ENCODE peak calls at places on chromosomes 13 and 19, in eight cellular contexts. T is A549, D is fibroblast of the aortic adventitia, I is left lung, C is right atrium auricular region, B is breast epithelium, E is AG04449, Z is lower leg skin. Y is an unnamed sample.

GRCh38 chr13:110634558-110634957 is 19.2 kb downstream of the NAXD start:
- DNase-seq in B (no peak), E (no peak), Z (no peak), I (no peak), C (no peak), D (no peak), T (peak; percentile 26), Y (no peak)

GRCh38 chr19:33771308-33772101 is 25.2 kb upstream of the KCTD15 start:
- DNase-seq in T (peak; percentile 94), D (peak; percentile 57), C (peak; percentile 70), E (no peak), Z (peak; percentile 39), B (peak; percentile 76), I (peak; percentile 61), Y (peak; percentile 7)

GRCh38 chr19:46975918-46976782 is 43.5 kb upstream of the NPAS1 start:
- DNase-seq in I (peak; percentile 89), D (peak; percentile 100), T (no peak), Z (peak; percentile 95), C (peak; percentile 98), B (peak; percentile 84), E (peak; percentile 96), Y (no peak)

GRCh38 chr19:13881692-13882418 is 4.9 kb downstream of the NANOS3 start:
- DNase-seq in E (no peak), Z (no peak), I (no peak), C (no peak), D (peak; percentile 23), B (no peak), T (no peak), Y (no peak)

GRCh38 chr19:51333836-51334460 is 8.0 kb downstream of the VSIG10L start:
- DNase-seq in Z (no peak), E (no peak), C (no peak), D (no peak), B (no peak), I (no peak), T (no peak), Y (no peak)

GRCh38 chr13:73849292-73849691 is 284.9 kb downstream of the KLF12 start:
- DNase-seq in E (no peak), C (no peak), I (no peak), Z (no peak), D (peak; percentile 48), B (no peak), T (peak; percentile 1), Y (no peak)

GRCh38 chr13:105471683-105472082 is 1063.8 kb downstream of the EFNB2 start:
- DNase-seq in T (no peak), C (no peak), Z (no peak), E (no peak), B (no peak), I (no peak), D (peak; percentile 40), Y (no peak)

GRCh38 chr19:34837262-34837661 is 64.2 kb upstream of the ZNF599 start:
- DNase-seq in B (no peak), E (no peak), Z (no peak), C (peak; percentile 65), D (no peak), T (no peak), I (no peak), Y (no peak)

GRCh38 chr13:99434258-99434788 is 66.9 kb upstream of the TM9SF2 start:
- DNase-seq in I (no peak), E (no peak), D (no peak), C (no peak), B (no peak), Z (no peak), T (no peak), Y (peak; percentile 77)

GRCh38 chr19:31139871-31140505 is 209.2 kb downstream of the TSHZ3 start:
- DNase-seq in D (peak; percentile 79), Z (no peak), B (no peak), C (no peak), T (no peak), I (no peak), E (peak; percentile 65), Y (no peak)

GRCh38 chr19:36973844-36974195 is 57.7 kb downstream of the ZNF568 start:
- DNase-seq in I (no peak), Z (no peak), C (no peak), E (no peak), T (no peak), B (no peak), D (no peak), Y (no peak)

DNA sequence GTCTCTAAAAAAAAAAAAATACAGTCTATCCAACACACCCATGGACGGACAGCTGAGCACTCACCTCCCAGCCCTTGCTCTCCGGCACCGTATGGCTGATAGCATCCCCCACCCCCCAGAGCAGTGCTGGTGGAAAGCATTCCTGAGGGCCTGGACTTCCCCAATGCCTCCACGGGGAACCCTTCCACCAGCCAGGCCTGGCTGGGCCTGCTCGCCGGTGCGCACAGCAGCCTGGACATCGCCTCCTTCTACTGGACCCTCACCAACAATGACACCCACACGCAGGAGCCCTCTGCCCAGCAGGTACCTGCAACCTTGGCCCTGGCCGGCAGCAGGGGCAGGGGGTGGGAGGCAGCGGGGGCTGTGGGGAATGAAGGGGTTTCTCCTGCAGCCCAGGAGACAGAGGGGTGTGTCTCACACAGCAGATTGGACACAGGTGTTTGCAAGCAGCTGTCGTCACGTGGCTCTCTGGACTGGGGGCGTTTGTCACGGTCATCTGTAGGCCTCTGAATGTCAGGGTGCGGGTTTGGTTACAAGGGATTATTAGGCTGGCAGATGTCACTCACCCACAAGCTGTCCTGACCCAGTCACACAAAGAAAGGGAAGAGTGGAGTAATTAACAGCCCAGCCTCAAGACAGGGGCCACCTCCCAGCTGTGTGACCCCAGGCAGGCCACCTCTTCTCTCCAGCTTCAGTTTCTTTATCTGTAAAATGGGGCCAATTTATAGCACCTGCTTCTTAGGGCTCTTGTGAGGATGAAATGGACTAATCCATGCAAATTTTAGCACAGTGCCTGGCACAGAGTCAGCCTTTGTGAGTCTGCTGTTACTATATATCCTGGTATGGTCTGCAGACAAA is 19.3 kb downstream of the PLD3 start:
- DNase-seq in D (no peak), T (no peak), I (no peak), Z (no peak), B (no peak), C (no peak), E (no peak), Y (no peak)
- TF ChIP-seq CTCF in D (no peak), T (no peak), I (no peak), Z (no peak), B (no peak), C (no peak), E (no peak), Y (no peak)

DNA sequence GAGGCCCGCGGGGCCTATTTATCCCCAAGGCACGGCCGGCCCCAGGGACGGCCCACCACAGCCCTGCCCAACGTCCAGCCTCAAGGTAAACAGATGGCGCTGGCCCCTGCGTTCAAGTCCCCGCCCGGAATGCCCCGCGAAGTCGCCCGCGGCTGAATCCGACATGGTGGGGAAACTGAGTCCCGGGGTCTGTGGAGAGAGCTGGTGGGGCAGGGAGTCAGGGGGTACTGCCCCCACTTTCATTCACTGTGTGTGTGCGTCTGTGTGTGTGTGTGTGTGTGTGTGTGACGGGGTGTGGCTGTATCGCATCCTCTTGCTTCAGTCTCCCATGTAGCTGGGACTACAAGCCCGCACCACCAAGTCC is 192 bp upstream of the COMP start:
- DNase-seq in E (no peak), C (no peak), B (no peak), T (no peak), Z (no peak), D (no peak), I (no peak), Y (no peak)
- H3K4me3 ChIP-seq in E (no peak overlapping the region), C (no peak overlapping the region), B (peak overlapping the region; percentile 61), T (no peak overlapping the region), Z (no peak overlapping the region), D (no peak overlapping the region), I (no peak overlapping the region), Y (no peak overlapping the region)

DNA sequence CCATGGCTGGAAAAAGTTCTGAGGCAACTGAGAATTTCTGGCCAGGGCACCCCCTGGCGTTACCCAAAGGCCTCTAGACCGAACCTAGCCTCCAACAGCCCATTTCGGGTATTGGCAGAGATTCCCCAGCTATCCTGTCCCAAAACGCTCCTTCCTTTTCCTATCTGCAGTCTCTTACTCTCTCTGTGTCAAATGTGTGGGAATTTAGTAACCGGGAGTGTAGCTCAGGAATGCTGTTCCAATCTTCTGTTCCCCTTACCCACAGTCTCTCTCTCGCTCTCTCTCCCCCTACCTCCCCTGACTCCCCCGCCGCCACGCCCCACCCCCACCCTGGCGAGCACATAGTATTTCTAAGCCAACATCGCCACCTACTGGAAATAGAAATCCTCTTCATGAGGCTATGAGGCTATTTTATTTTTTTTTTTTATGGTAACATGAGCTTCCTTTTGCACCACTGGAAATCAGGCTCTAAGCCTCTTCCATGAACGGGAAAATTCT is 27.0 kb downstream of the OXGR1 start:
- DNase-seq in B (no peak), D (peak; percentile 24), E (no peak), C (no peak), I (no peak), T (no peak), Z (no peak), Y (no peak)
- TF ChIP-seq CTCF in B (no peak), D (no peak), E (no peak), C (no peak), I (no peak), T (peak; percentile 8), Z (no peak), Y (no peak)

GRCh38 chr19:12187625-12188024 is 24.7 kb downstream of the ZNF136 start:
- DNase-seq in T (no peak), E (no peak), I (no peak), D (peak; percentile 5), B (no peak), C (no peak), Z (no peak), Y (no peak)
- H3K4me3 ChIP-seq in T (no peak overlapping the region), E (no peak overlapping the region), I (no peak overlapping the region), D (no peak overlapping the region), B (no peak overlapping the region), C (no peak overlapping the region), Z (no peak overlapping the region), Y (no peak overlapping the region)

GRCh38 chr13:48069573-48069972 is 25.3 kb downstream of the MED4 start:
- DNase-seq in D (no peak), C (no peak), B (no peak), I (no peak), Z (no peak), T (no peak), E (no peak), Y (no peak)

GRCh38 chr13:48066310-48066989 is 28.5 kb downstream of the MED4 start:
- DNase-seq in Z (no peak), T (no peak), I (no peak), E (no peak), D (peak; percentile 26), C (no peak), B (no peak), Y (peak; percentile 25)

GRCh38 chr13:48068952-48069351 is 26.0 kb downstream of the MED4 start:
- DNase-seq in I (no peak), T (no peak), C (no peak), B (no peak), D (peak; percentile 8), E (no peak), Z (no peak), Y (no peak)

GRCh38 chr13:48070942-48071341 is 24.0 kb downstream of the MED4 start:
- DNase-seq in Z (no peak), B (no peak), I (no peak), E (no peak), T (no peak), D (no peak), C (no peak), Y (no peak)

DNA sequence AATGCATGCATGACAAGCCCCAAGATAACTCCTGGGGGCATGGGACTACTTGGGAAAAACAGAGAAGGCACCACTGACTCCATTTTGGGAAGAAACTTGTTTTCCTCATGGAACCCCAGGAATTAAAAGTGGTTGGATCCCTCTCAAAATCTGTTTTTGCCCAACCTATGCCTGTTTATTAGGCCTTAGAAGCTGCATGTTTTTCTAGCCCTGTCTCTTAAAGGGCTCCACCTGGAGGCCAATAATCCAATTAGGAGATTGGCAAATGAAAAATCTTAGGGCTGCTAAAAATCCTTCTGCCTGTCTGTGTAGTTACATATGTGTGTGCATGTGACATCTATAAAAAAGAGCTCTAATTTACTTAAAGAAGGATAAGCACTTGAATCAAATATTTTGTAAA is 26.9 kb downstream of the MED4 start:
- DNase-seq in E (no peak), T (no peak), C (no peak), Z (no peak), I (no peak), B (no peak), D (no peak), Y (no peak)
- TF ChIP-seq CTCF in E (no peak), T (no peak), C (no peak), Z (no peak), I (no peak), B (no peak), D (no peak), Y (no peak)